ENCODE peak calls at places on chromosomes 7 and 10, in four cellular contexts. F is sigmoid colon, Z is stomach, X is K562. E is an unnamed sample.

GRCh38 chr10:28426392-28427159 is 106.3 kb upstream of the WAC start:
- DNase-seq in F (no peak), Z (no peak), X (no peak), E (no peak)

GRCh38 chr7:22189741-22190140 is 167.2 kb downstream of the RAPGEF5 start:
- DNase-seq in Z (no peak), F (no peak), X (no peak), E (no peak)

GRCh38 chr7:80078882-80079281 is 55.7 kb upstream of the GNAI1 start:
- DNase-seq in X (no peak), Z (no peak), F (no peak), E (no peak)

GRCh38 chr10:19749185-19749729 is 67.0 kb upstream of the PLXDC2 start:
- DNase-seq in X (no peak), F (no peak), Z (no peak), E (no peak)

GRCh38 chr7:17903337-17903736 is 37.0 kb downstream of the SNX13 start:
- DNase-seq in F (no peak), X (no peak), Z (no peak), E (no peak)

GRCh38 chr10:24418532-24418931 is 209.6 kb downstream of the KIAA1217 start:
- DNase-seq in F (no peak), Z (no peak), X (no peak), E (no peak)

GRCh38 chr10:112583236-112583919 is 136.4 kb downstream of the VTI1A start:
- DNase-seq in X (no peak), Z (no peak), F (no peak), E (no peak)

GRCh38 chr7:11469028-11469718 is 362.8 kb downstream of the THSD7A start:
- DNase-seq in Z (no peak), X (no peak), F (no peak), E (no peak)

GRCh38 chr10:14327535-14327934 is 3.2 kb downstream of the FRMD4A start:
- DNase-seq in X (no peak), Z (no peak), F (no peak), E (no peak)

GRCh38 chr10:16989826-16990293 is 139.8 kb downstream of the CUBN start:
- DNase-seq in Z (no peak), F (no peak), X (no peak), E (no peak)

GRCh38 chr7:16428672-16429071 is 7.3 kb upstream of the CRPPA start:
- DNase-seq in X (no peak), F (no peak), Z (peak), E (no peak)

GRCh38 chr7:16432425-16432731 is 11.0 kb upstream of the CRPPA start:
- DNase-seq in Z (no peak), X (no peak), F (no peak), E (no peak)

GRCh38 chr7:16431646-16432424 is 10.5 kb upstream of the CRPPA start:
- DNase-seq in F (no peak), X (peak), Z (peak), E (no peak)

GRCh38 chr7:16430133-16430532 is 8.8 kb upstream of the CRPPA start:
- DNase-seq in X (no peak), Z (no peak), F (no peak), E (no peak)

DNA sequence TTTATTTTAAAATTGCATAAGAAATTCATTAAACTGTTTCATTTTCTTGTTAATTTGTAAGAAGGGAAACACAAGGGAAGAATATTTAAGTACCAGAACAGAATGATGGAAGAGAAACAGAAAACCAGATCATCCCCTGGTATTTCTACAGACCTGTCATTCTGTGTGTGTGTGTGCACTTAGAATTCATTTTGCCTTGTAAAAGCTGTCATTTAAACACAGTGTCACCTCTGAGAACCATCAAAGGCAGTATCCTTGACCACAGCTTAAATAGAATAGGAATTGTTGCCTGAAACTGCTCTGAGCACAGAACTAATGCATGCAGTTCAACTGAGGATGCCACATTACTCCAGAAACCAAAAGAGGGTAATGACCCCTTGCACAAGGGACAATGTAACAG is 6.8 kb upstream of the CRPPA start:
- DNase-seq in F (no peak), Z (no peak), X (no peak), E (no peak)
- TF ChIP-seq EP300 in F (no peak), Z (no peak), X (no peak), E (no peak)

GRCh38 chr10:43390333-43390732 is 18.7 kb downstream of the HNRNPF start:
- DNase-seq in X (no peak), F (peak), Z (no peak), E (no peak)
- TF ChIP-seq POLR2AphosphoS5 in X (no peak), F (no peak), Z (no peak), E (no peak)

GRCh38 chr7:1131471-1132265 is 28.3 kb downstream of the ZFAND2A start:
- DNase-seq in X (no peak), Z (peak), F (no peak), E (no peak)
- TF ChIP-seq EP300 in X (no peak), Z (no peak), F (no peak), E (no peak)

GRCh38 chr10:58275908-58276307 is 6.9 kb downstream of the CISD1 start:
- DNase-seq in Z (no peak), X (no peak), F (no peak), E (no peak)
- TF ChIP-seq POLR2AphosphoS5 in Z (peak), X (no peak), F (peak), E (no peak)

E was measured in upper lobe of left lung.